ENCODE peak calls at places on chromosomes 1 and 21, in ten cellular contexts. Z, Y, F, M, D, G, X, O, V and W are unnamed samples. For H3K4me1 and H3K36me3, the result is how much of the 10 kb centered on the place peaks cover.

GRCh38 chr1:17276568-17276967 is 27.7 kb downstream of the PADI3 start:
- DNase-seq in Z (no peak), Y (no peak), F (peak), M (no peak), D (peak), G (no peak), X (no peak), O (no peak), V (no peak), W (no peak)

GRCh38 chr1:160834945-160835565 is 27.6 kb downstream of the CD244 start:
- DNase-seq in Z (peak), Y (no peak), F (peak), M (peak), D (no peak), G (no peak), X (no peak), O (no peak), V (peak), W (peak)

GRCh38 chr1:111967886-111968285 is 21.6 kb downstream of the KCND3 start:
- DNase-seq in Z (no peak), Y (no peak), F (no peak), M (no peak), D (no peak), G (no peak), X (no peak), O (no peak), V (no peak), W (no peak)

GRCh38 chr1:28684937-28685336 is 16.4 kb downstream of the GMEB1 start:
- DNase-seq in Z (no peak), Y (no peak), F (no peak), M (no peak), D (no peak), G (no peak), X (no peak), O (no peak), V (no peak), W (no peak)

GRCh38 chr1:31238986-31239613 is 587 bp downstream of the NKAIN1 start:
- DNase-seq in Z (no peak), Y (no peak), F (no peak), M (no peak), D (no peak), G (peak), X (no peak), O (no peak), V (no peak), W (no peak)

GRCh38 chr1:97562096-97562495 is 358.7 kb downstream of the DPYD start:
- DNase-seq in Z (no peak), Y (no peak), F (no peak), M (no peak), D (no peak), G (no peak), X (no peak), O (no peak), V (no peak), W (no peak)

GRCh38 chr21:34989337-34990151 is 59.6 kb downstream of the RUNX1 start:
- DNase-seq in Z (no peak), Y (no peak), F (no peak), M (no peak), D (no peak), G (no peak), X (no peak), O (no peak), V (no peak), W (no peak)

GRCh38 chr1:209080170-209080781 is 503.2 kb upstream of the CAMK1G start:
- DNase-seq in Z (no peak), Y (no peak), F (no peak), M (no peak), D (no peak), G (no peak), X (no peak), O (no peak), V (no peak), W (no peak)

GRCh38 chr1:3011631-3012510 is 9.4 kb upstream of the ACTRT2 start:
- DNase-seq in Z (no peak), Y (no peak), F (no peak), M (no peak), D (peak), G (peak), X (no peak), O (no peak), V (no peak), W (no peak)

GRCh38 chr1:6054596-6054995 is 8.9 kb downstream of the KCNAB2 start:
- DNase-seq in Z (no peak), Y (no peak), F (no peak), M (no peak), D (no peak), G (no peak), X (no peak), O (no peak), V (no peak), W (no peak)

GRCh38 chr1:224434447-224435317 is at the start of gene WDR26:
- DNase-seq in Z (peak), Y (no peak), F (peak), M (peak), D (peak), G (peak), X (peak), O (peak), V (peak), W (peak)

GRCh38 chr21:35217504-35218060 is 168.5 kb upstream of the RUNX1 start:
- DNase-seq in Z (no peak), Y (no peak), F (no peak), M (no peak), D (peak), G (no peak), X (no peak), O (no peak), V (no peak), W (no peak)

GRCh38 chr1:34899471-34899870 is 30.0 kb downstream of the DLGAP3 start:
- DNase-seq in Z (no peak), Y (no peak), F (no peak), M (no peak), D (no peak), G (no peak), X (no peak), O (no peak), V (no peak), W (no peak)

GRCh38 chr1:243562473-243562872 is 287.6 kb downstream of the AKT3 start:
- DNase-seq in Z (no peak), Y (no peak), F (no peak), M (no peak), D (no peak), G (no peak), X (peak), O (no peak), V (no peak), W (peak)

GRCh38 chr1:32652244-32652962 is 1.4 kb downstream of the RBBP4 start:
- DNase-seq in Z (no peak), Y (no peak), F (no peak), M (no peak), D (no peak), G (no peak), X (no peak), O (no peak), V (peak), W (no peak)

GRCh38 chr1:202148391-202148790 is 3.9 kb upstream of the ARL8A start:
- DNase-seq in Z (no peak), Y (no peak), F (no peak), M (no peak), D (no peak), G (no peak), X (no peak), O (no peak), V (no peak), W (no peak)

GRCh38 chr1:202860744-202861419 is 28.1 kb downstream of the RABIF start:
- DNase-seq in Z (peak), Y (no peak), F (peak), M (no peak), D (peak), G (peak), X (peak), O (no peak), V (no peak), W (peak)

GRCh38 chr1:161196111-161196510 is 2.7 kb downstream of the ADAMTS4 start:
- DNase-seq in Z (no peak), Y (no peak), F (no peak), M (no peak), D (no peak), G (peak), X (no peak), O (no peak), V (no peak), W (no peak)

GRCh38 chr1:31789259-31790065 is 25.3 kb upstream of the ADGRB2 start:
- DNase-seq in Z (peak), Y (peak), F (peak), M (peak), D (peak), G (peak), X (peak), O (peak), V (peak), W (peak)

GRCh38 chr1:171922999-171923398 is 81.7 kb downstream of the DNM3 start:
- DNase-seq in Z (no peak), Y (no peak), F (no peak), M (no peak), D (no peak), G (no peak), X (no peak), O (no peak), V (no peak), W (no peak)

GRCh38 chr21:34351786-34352241 is 12.0 kb upstream of the KCNE2 start:
- DNase-seq in Z (no peak), Y (no peak), F (peak), M (peak), D (no peak), G (no peak), X (peak), O (no peak), V (peak), W (peak)

GRCh38 chr21:38807481-38807880 is 1.8 kb downstream of the ETS2 start:
- DNase-seq in Z (no peak), Y (no peak), F (no peak), M (no peak), D (no peak), G (no peak), X (no peak), O (no peak), V (no peak), W (no peak)

GRCh38 chr1:55298167-55298894 is 83.2 kb upstream of the USP24 start:
- DNase-seq in Z (no peak), Y (no peak), F (no peak), M (no peak), D (no peak), G (no peak), X (no peak), O (no peak), V (no peak), W (no peak)

GRCh38 chr1:91217911-91218310 is 186.7 kb downstream of the HFM1 start:
- DNase-seq in Z (no peak), Y (no peak), F (no peak), M (no peak), D (no peak), G (no peak), X (no peak), O (no peak), V (no peak), W (no peak)

GRCh38 chr1:6727535-6727934 is 25.9 kb upstream of the DNAJC11 start:
- DNase-seq in Z (peak), Y (no peak), F (no peak), M (peak), D (no peak), G (peak), X (peak), O (no peak), V (peak), W (peak)

GRCh38 chr1:246165826-246166709 is 341.0 kb downstream of the SMYD3 start:
- DNase-seq in Z (no peak), Y (no peak), F (peak), M (no peak), D (no peak), G (no peak), X (no peak), O (no peak), V (no peak), W (no peak)

GRCh38 chr21:43731891-43732711 is 13.2 kb downstream of the PDXK start:
- DNase-seq in Z (no peak), Y (no peak), F (no peak), M (no peak), D (no peak), G (peak), X (no peak), O (no peak), V (no peak), W (no peak)

GRCh38 chr21:24302400-24302799 is 1304.9 kb downstream of the MRPL39 start:
- DNase-seq in Z (no peak), Y (no peak), F (no peak), M (no peak), D (no peak), G (no peak), X (no peak), O (no peak), V (no peak), W (no peak)

GRCh38 chr1:78178816-78179215 is 133.1 kb downstream of the GIPC2 start:
- DNase-seq in Z (no peak), Y (no peak), F (no peak), M (no peak), D (no peak), G (no peak), X (no peak), O (no peak), V (no peak), W (no peak)

DNA sequence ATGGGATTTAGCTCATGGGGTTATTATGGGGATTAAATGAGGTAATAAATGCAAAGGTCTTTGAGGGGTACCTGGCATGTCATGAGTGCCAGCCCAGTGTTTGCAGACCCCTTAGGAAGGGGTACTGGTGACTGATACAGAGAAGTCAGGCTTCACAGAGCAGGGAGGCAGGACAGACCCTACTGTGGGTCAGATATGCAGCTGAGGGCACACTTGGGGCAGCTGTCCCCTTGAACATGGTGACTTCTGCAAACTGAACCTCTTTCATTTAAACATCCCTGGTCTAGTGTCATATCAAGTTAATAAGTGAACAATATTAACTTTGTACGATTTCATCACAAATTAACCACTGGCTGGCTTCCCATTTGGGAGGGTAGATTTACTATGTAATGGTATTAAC is 25.9 kb downstream of the STPG1 start:
- DNase-seq in Z (no peak), Y (no peak), F (no peak), M (no peak), D (no peak), G (no peak), X (no peak), O (no peak), V (no peak), W (no peak)
- H3K4me1 ChIP-seq in Z (under half), Y (under half), F (under half), M (under half), D (half or more), G (under half), X (under half), O (under half), V (under half), W (under half)

GRCh38 chr1:204263240-204263848 is 49.6 kb upstream of the GOLT1A start:
- DNase-seq in Z (no peak), Y (no peak), F (peak), M (no peak), D (no peak), G (no peak), X (no peak), O (no peak), V (no peak), W (no peak)

GRCh38 chr1:204261746-204262505 is 48.1 kb upstream of the GOLT1A start:
- DNase-seq in Z (no peak), Y (no peak), F (no peak), M (no peak), D (no peak), G (no peak), X (no peak), O (no peak), V (no peak), W (no peak)

GRCh38 chr1:204261266-204261665 is 47.5 kb upstream of the GOLT1A start:
- DNase-seq in Z (no peak), Y (no peak), F (no peak), M (no peak), D (no peak), G (no peak), X (no peak), O (no peak), V (no peak), W (no peak)

GRCh38 chr1:204260601-204261197 is 46.9 kb upstream of the GOLT1A start:
- DNase-seq in Z (no peak), Y (no peak), F (no peak), M (no peak), D (no peak), G (peak), X (no peak), O (no peak), V (no peak), W (no peak)

DNA sequence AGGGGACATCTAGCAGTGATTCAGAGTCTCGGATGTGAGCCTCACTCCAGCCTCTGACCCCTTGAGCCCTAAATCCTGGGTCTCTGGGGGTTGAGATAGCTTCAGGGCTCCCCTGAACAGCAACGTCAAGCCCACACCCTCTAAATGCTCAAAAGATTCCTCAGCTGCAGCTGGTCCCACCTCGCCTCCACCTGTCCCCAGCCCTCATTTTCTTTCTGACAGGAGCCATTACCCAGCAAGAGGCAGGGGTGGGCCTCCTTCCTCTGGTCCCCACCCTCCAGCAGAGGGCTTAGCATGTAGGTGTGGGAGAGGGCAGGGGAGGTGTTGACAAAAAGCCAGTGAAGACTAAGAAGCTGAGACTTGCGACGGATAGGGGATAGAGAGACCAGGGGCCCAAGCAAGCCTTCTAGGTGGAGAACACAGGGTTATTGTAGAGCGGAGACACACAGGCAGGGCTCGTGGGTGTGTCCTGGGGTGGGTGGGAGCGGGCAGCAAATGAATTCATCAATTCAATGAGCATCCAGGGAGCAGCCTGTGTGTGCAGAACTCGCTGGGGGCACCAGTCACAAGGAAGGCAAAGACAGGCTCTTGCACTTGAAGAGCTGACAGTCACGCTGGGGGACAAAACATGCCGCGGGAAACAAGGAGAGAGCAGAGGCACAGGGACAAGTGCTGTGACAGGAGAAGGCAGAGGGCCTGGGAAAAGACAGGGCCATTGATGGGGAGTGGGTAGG is 48.9 kb upstream of the GOLT1A start:
- DNase-seq in Z (no peak), Y (no peak), F (no peak), M (no peak), D (no peak), G (no peak), X (no peak), O (no peak), V (no peak), W (no peak)
- H3K36me3 ChIP-seq in Z (under half), Y (under half), F (under half), M (under half), D (under half), G (under half), X (under half), O (half or more), V (under half), W (under half)

GRCh38 chr1:151705146-151705545 is 11.5 kb downstream of the CELF3 start:
- DNase-seq in Z (no peak), Y (no peak), F (no peak), M (no peak), D (no peak), G (no peak), X (no peak), O (no peak), V (no peak), W (no peak)
- H3K4me1 ChIP-seq in Z (under half), Y (under half), F (under half), M (under half), D (under half), G (under half), X (under half), O (under half), V (under half), W (under half)

DNA sequence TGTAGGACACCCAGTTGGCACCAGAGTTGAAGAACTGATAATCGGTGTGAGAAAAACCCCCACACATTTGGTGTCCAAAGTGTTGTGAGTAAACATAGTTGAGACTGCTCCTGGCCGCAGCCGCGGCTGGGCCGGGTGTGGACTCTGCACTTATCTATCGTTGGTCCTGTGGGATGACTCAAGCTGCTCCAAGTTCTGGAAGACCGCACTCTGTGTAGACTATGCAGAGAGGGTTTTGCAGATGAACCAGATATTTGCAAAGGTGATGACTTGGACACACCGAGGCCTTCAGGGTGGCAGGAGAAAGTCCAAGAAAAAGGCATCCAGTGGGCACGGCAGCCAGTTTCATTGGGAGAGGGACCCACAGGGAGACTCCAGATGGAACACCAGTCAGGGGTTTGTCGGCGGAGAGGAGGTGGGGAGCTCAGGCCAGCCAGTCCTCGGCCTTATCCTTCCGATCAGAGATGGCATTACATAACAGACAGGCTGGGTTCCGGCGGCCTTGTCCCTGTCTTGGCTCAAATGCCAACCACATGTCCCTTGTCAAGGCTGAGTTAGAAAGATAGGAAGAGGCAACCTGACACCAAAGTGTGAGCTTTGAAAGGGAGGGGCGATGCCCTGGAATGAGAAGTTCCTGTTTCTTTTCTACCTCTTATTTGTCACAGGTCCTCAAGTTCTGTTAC is 21.1 kb downstream of the C2CD2 start:
- DNase-seq in Z (no peak), Y (no peak), F (peak), M (no peak), D (peak), G (no peak), X (no peak), O (peak), V (no peak), W (no peak)
- H3K36me3 ChIP-seq in Z (under half), Y (under half), F (under half), M (under half), D (under half), G (under half), X (under half), O (under half), V (under half), W (under half)

GRCh38 chr1:51266791-51267190 is 30.7 kb downstream of the RNF11 start:
- DNase-seq in Z (no peak), Y (no peak), F (no peak), M (no peak), D (no peak), G (no peak), X (no peak), O (no peak), V (no peak), W (no peak)

GRCh38 chr1:51265618-51266017 is 29.5 kb downstream of the RNF11 start:
- DNase-seq in Z (no peak), Y (no peak), F (no peak), M (no peak), D (no peak), G (no peak), X (no peak), O (no peak), V (no peak), W (no peak)

GRCh38 chr1:51266181-51266580 is 30.1 kb downstream of the RNF11 start:
- DNase-seq in Z (no peak), Y (no peak), F (no peak), M (no peak), D (no peak), G (no peak), X (no peak), O (no peak), V (no peak), W (no peak)

GRCh38 chr1:51270751-51271150 is 34.7 kb downstream of the RNF11 start:
- DNase-seq in Z (no peak), Y (no peak), F (no peak), M (no peak), D (no peak), G (no peak), X (no peak), O (no peak), V (no peak), W (no peak)

DNA sequence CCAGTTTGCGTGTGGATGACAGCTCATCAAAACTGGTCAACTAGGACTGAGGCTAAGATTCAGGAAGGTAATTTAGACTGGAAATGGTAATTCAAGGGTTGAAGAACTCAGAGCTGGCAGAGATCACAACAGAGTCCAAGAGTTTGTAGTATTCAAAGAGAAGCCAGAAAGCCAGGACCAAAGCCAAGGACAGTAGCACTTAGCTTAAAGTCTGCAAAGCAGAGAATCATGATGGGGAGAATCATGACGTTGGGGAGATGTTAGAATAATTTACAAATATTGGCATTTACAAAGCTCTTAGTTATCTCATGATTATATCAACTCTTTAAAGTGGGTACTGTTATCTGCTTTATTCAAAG is 32.6 kb downstream of the RNF11 start:
- DNase-seq in Z (no peak), Y (no peak), F (no peak), M (no peak), D (no peak), G (no peak), X (no peak), O (no peak), V (no peak), W (no peak)
- H3K4me1 ChIP-seq in Z (under half), Y (half or more), F (under half), M (under half), D (half or more), G (under half), X (half or more), O (under half), V (under half), W (under half)